ENCODE peak calls at places on chromosomes 13 and 19, in five cellular contexts. U is A549, O is upper lobe of left lung, L is stomach, J is GM23248. R is an unnamed sample.
A peak's percentile ranks its signal among the peaks of the same experiment; 100 is the strongest.

GRCh38 chr13:41905600-41906254 is 55.2 kb downstream of the VWA8 start:
- DNase-seq in U (peak; percentile 52), O (no peak), L (no peak), J (peak; percentile 71), R (no peak)

GRCh38 chr13:45989607-45990006 is 62.9 kb downstream of the ZC3H13 start:
- DNase-seq in U (no peak), O (no peak), L (no peak), J (peak; percentile 85), R (no peak)

GRCh38 chr13:97108535-97108910 is 113.6 kb upstream of the MBNL2 start:
- DNase-seq in U (no peak), O (no peak), L (no peak), J (peak; percentile 67), R (no peak)

GRCh38 chr13:42832341-42833153 is 51.2 kb downstream of the FAM216B start:
- DNase-seq in U (no peak), O (no peak), L (peak; percentile 29), J (peak; percentile 94), R (no peak)

GRCh38 chr19:36573948-36574726 is 1.0 kb upstream of the ZNF529 start:
- DNase-seq in U (no peak), O (peak; percentile 23), L (peak; percentile 26), J (peak; percentile 62), R (no peak)

GRCh38 chr19:3176715-3177501 is 1.7 kb upstream of the S1PR4 start:
- DNase-seq in U (peak; percentile 83), O (peak; percentile 89), L (peak; percentile 69), J (peak; percentile 91), R (peak; percentile 47)

GRCh38 chr19:49807174-49807830 is 5.8 kb downstream of the FUZ start:
- DNase-seq in U (no peak), O (no peak), L (no peak), J (no peak), R (no peak)

GRCh38 chr13:44364019-44364418 is 9.6 kb upstream of the SERP2 start:
- DNase-seq in U (no peak), O (no peak), L (no peak), J (no peak), R (no peak)

GRCh38 chr19:2477141-2477710 is 1.3 kb downstream of the GADD45B start:
- DNase-seq in U (no peak), O (peak; percentile 51), L (peak; percentile 68), J (peak; percentile 63), R (no peak)

GRCh38 chr13:101946411-101946810 is 455.4 kb downstream of the FGF14 start:
- DNase-seq in U (no peak), O (no peak), L (no peak), J (no peak), R (no peak)

GRCh38 chr13:78621086-78621485 is 17.7 kb upstream of the POU4F1 start:
- DNase-seq in U (no peak), O (no peak), L (no peak), J (no peak), R (no peak)

GRCh38 chr19:10874019-10874418 is 2.7 kb downstream of the CARM1 start:
- DNase-seq in U (no peak), O (no peak), L (no peak), J (no peak), R (no peak)

GRCh38 chr19:3036119-3036794 is 7.2 kb upstream of the TLE2 start:
- DNase-seq in U (peak; percentile 90), O (peak; percentile 91), L (peak; percentile 95), J (peak; percentile 94), R (peak; percentile 68)

GRCh38 chr19:47122359-47123335 is 8.0 kb upstream of the SAE1 start:
- DNase-seq in U (peak; percentile 66), O (no peak), L (no peak), J (peak; percentile 84), R (no peak)

GRCh38 chr13:110813646-110814624 is 100.4 kb downstream of the ING1 start:
- DNase-seq in U (peak; percentile 12), O (no peak), L (no peak), J (no peak), R (no peak)

GRCh38 chr13:93338906-93339305 is 112.3 kb downstream of the GPC6 start:
- DNase-seq in U (no peak), O (no peak), L (no peak), J (peak; percentile 15), R (no peak)

GRCh38 chr13:83007226-83007625 is 875.0 kb downstream of the SLITRK1 start:
- DNase-seq in U (no peak), O (no peak), L (no peak), J (no peak), R (no peak)

GRCh38 chr19:952680-953500 is 27.1 kb downstream of the ARID3A start:
- DNase-seq in U (no peak), O (peak; percentile 28), L (no peak), J (no peak), R (no peak)

GRCh38 chr13:21913010-21913409 is 242.1 kb downstream of the FGF9 start:
- DNase-seq in U (no peak), O (no peak), L (no peak), J (peak; percentile 6), R (no peak)

GRCh38 chr13:75705395-75705794 is 69.3 kb downstream of the LMO7 start:
- DNase-seq in U (peak; percentile 91), O (no peak), L (no peak), J (peak; percentile 89), R (no peak)

GRCh38 chr13:30047154-30047874 is 196.9 kb upstream of the UBL3 start:
- DNase-seq in U (no peak), O (no peak), L (no peak), J (peak; percentile 38), R (no peak)

GRCh38 chr19:47471733-47472457 is at the start of gene SLC8A2:
- DNase-seq in U (peak; percentile 76), O (peak; percentile 37), L (peak; percentile 51), J (peak; percentile 67), R (peak; percentile 46)

GRCh38 chr13:85806553-85807175 is 7.4 kb upstream of the SLITRK6 start:
- DNase-seq in U (peak; percentile 61), O (no peak), L (no peak), J (peak; percentile 47), R (no peak)

GRCh38 chr13:110685305-110685704 is 20.6 kb downstream of the CARS2 start:
- DNase-seq in U (no peak), O (no peak), L (no peak), J (no peak), R (no peak)

GRCh38 chr13:54852831-54853230 is 1824.2 kb downstream of the OLFM4 start:
- DNase-seq in U (no peak), O (no peak), L (no peak), J (no peak), R (no peak)

GRCh38 chr13:113095146-113096051 is 10.2 kb upstream of the F7 start:
- DNase-seq in U (no peak), O (no peak), L (no peak), J (no peak), R (no peak)

GRCh38 chr13:111042661-111043226 is 72.4 kb upstream of the ARHGEF7 start:
- DNase-seq in U (no peak), O (no peak), L (no peak), J (no peak), R (no peak)

GRCh38 chr19:55050749-55051532 is 12.0 kb downstream of the RDH13 start:
- DNase-seq in U (no peak), O (no peak), L (no peak), J (no peak), R (no peak)

GRCh38 chr19:45152504-45153338 is 8.1 kb downstream of the NKPD1 start:
- DNase-seq in U (no peak), O (peak; percentile 37), L (peak; percentile 58), J (peak; percentile 65), R (peak; percentile 49)

GRCh38 chr19:50735869-50736268 is 12.7 kb downstream of the CLEC11A start:
- DNase-seq in U (no peak), O (no peak), L (no peak), J (no peak), R (no peak)

GRCh38 chr13:104357174-104357573 is 1291.0 kb upstream of the SLC10A2 start:
- DNase-seq in U (no peak), O (no peak), L (no peak), J (no peak), R (no peak)

GRCh38 chr13:66237411-66238062 is 992.6 kb downstream of the PCDH9 start:
- DNase-seq in U (peak; percentile 1), O (no peak), L (no peak), J (no peak), R (no peak)

GRCh38 chr13:33637978-33638743 is 179.8 kb upstream of the RFC3 start:
- DNase-seq in U (no peak), O (no peak), L (no peak), J (peak; percentile 92), R (no peak)

GRCh38 chr13:32246468-32246867 is 68.7 kb downstream of the ZAR1L start:
- DNase-seq in U (peak; percentile 69), O (peak; percentile 59), L (peak; percentile 68), J (peak; percentile 81), R (peak; percentile 4)

GRCh38 chr19:18401580-18402112 is 4.2 kb upstream of the LRRC25 start:
- DNase-seq in U (peak; percentile 85), O (peak; percentile 87), L (no peak), J (peak; percentile 77), R (no peak)
- H3K27ac ChIP-seq in U (peak overlapping the region; percentile 91), O (peak overlapping the region; percentile 73), L (peak overlapping the region; percentile 54), J (no peak overlapping the region), R (peak overlapping the region; percentile 21)

DNA sequence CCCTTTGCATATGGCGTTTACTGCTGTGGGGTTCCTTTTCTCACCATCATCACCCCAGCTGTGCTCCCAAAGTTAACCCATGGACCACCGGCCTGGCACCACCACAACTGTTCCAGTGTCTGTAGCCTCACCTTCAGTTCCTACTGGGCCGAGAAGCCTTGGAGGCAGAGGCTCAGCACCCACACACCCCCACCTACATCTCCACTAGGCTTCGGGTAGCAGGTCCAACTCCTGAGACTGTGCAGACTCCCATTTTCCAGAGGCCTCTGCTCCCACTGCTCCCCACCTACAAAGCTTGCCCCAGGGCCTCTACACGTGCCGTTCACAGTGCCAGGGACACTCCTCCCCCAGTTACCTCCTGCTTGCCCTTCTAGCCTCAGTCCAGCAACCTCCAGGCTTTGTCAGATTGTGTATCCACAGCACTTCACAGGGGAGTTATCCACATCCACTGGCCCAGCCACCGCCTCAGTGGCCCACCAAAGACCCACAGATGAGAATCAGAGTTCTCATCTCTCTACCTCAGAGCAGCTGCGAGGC is 14.1 kb downstream of the SLC27A5 start:
- DNase-seq in U (no peak), O (no peak), L (no peak), J (no peak), R (no peak)
- H3K4me1 ChIP-seq in U (peaks cover 13% of the 10 kb centered on the region), O (peaks cover 21% of the 10 kb centered on the region), L (peaks cover 22% of the 10 kb centered on the region), J (no peaks in the 10 kb centered on the region), R (peaks cover 18% of the 10 kb centered on the region)

GRCh38 chr19:8423821-8424223 is 10.7 kb downstream of the MARCHF2 start:
- DNase-seq in U (peak; percentile 93), O (peak; percentile 88), L (peak; percentile 89), J (peak; percentile 100), R (no peak)
- H3K27ac ChIP-seq in U (peak overlapping the region; percentile 91), O (peak overlapping the region; percentile 83), L (peak overlapping the region; percentile 80), J (peak overlapping the region; percentile 90), R (peak overlapping the region; percentile 38)

GRCh38 chr19:39397360-39398296 is 6.5 kb downstream of the MED29 start:
- DNase-seq in U (peak; percentile 98), O (peak; percentile 94), L (peak; percentile 96), J (peak; percentile 91), R (peak; percentile 92)
- H3K4me1 ChIP-seq in U (peaks cover 56% of the 10 kb centered on the region), O (peaks cover 47% of the 10 kb centered on the region), L (peaks cover 72% of the 10 kb centered on the region), J (peaks cover 27% of the 10 kb centered on the region), R (peaks cover 54% of the 10 kb centered on the region)

DNA sequence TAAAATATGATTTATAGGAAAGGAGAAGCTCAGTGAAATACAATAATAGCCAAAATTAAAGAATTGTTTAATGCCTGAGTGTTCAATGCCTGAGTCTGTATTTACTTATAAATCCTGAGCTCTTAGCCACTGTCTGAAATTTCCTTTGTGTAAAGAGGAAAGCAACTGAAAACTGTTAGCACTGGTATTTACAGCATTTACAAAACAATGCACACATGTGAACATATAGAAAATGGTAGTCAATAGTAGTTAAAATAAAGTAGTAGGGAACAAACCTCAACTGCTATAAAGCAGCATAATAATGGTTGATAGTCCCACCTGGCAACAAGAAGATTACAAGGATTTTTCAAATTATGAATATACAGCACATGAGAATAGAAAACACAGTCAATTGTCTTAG is 1137.1 kb upstream of the ATXN8OS start:
- DNase-seq in U (no peak), O (no peak), L (no peak), J (no peak), R (no peak)
- H3K27ac ChIP-seq in U (no peak overlapping the region), O (no peak overlapping the region), L (no peak overlapping the region), J (no peak overlapping the region), R (no peak overlapping the region)

R was measured in CD8-positive, alpha-beta memory T cell.